ENCODE peak calls at places on chromosome 18, in six cellular contexts. H is tibial artery; L is AG09319; K is upper lobe of right lung; F is activated CD8-positive, alpha-beta T cell treated with anti-CD3 and anti-CD28 coated beads for 36 hours; D is lung microvascular endothelial cell. V is an unnamed sample.

GRCh38 chr18:39772155-39772919 is 2182.7 kb upstream of the PIK3C3 start:
- DNase-seq in H (no peak), L (no peak), K (no peak), F (no peak), D (no peak), V (no peak)

GRCh38 chr18:47260138-47260923 is 8.9 kb upstream of the SKOR2 start:
- DNase-seq in H (no peak), L (no peak), K (peak; percentile 87), F (peak; percentile 55), D (peak; percentile 66), V (no peak)

GRCh38 chr18:6923220-6923619 is 193.7 kb downstream of the ARHGAP28 start:
- DNase-seq in H (no peak), L (no peak), K (no peak), F (no peak), D (no peak), V (no peak)

GRCh38 chr18:70907673-70908072 is 618.8 kb downstream of the SOCS6 start:
- DNase-seq in H (no peak), L (no peak), K (no peak), F (no peak), D (no peak), V (no peak)

GRCh38 chr18:58091099-58091611 is 47.1 kb downstream of the NEDD4L start:
- DNase-seq in H (no peak), L (no peak), K (no peak), F (no peak), D (no peak), V (no peak)

GRCh38 chr18:23226930-23227728 is 91.8 kb downstream of the CABLES1 start:
- DNase-seq in H (peak; percentile 85), L (no peak), K (no peak), F (no peak), D (peak; percentile 94), V (no peak)

GRCh38 chr18:51385270-51385669 is 187.8 kb upstream of the MEX3C start:
- DNase-seq in H (no peak), L (no peak), K (no peak), F (no peak), D (no peak), V (no peak)

GRCh38 chr18:21489119-21489750 is 111.3 kb downstream of the ESCO1 start:
- DNase-seq in H (no peak), L (no peak), K (no peak), F (peak; percentile 46), D (peak; percentile 72), V (peak; percentile 13)

GRCh38 chr18:49335677-49336076 is 124.8 kb downstream of the DYM start:
- DNase-seq in H (no peak), L (no peak), K (no peak), F (peak; percentile 23), D (no peak), V (no peak)

GRCh38 chr18:56458770-56459450 is 179.5 kb downstream of the TXNL1 start:
- DNase-seq in H (no peak), L (no peak), K (no peak), F (no peak), D (peak; percentile 42), V (no peak)

GRCh38 chr18:73563345-73563744 is 584.3 kb downstream of the FBXO15 start:
- DNase-seq in H (no peak), L (peak; percentile 50), K (no peak), F (no peak), D (peak; percentile 40), V (peak; percentile 17)

GRCh38 chr18:57687970-57688369 is 66.3 kb upstream of the NARS1 start:
- DNase-seq in H (no peak), L (no peak), K (no peak), F (no peak), D (no peak), V (no peak)

GRCh38 chr18:76264851-76265250 is 230.2 kb downstream of the ZNF516 start:
- DNase-seq in H (no peak), L (no peak), K (no peak), F (no peak), D (no peak), V (no peak)

GRCh38 chr18:48959921-48960920 is 9.5 kb upstream of the SMAD7 start:
- DNase-seq in H (no peak), L (no peak), K (no peak), F (no peak), D (peak; percentile 64), V (no peak)

GRCh38 chr18:68428666-68429065 is 286.2 kb downstream of the TMX3 start:
- DNase-seq in H (no peak), L (no peak), K (no peak), F (no peak), D (no peak), V (no peak)

GRCh38 chr18:7924616-7925015 is 357.5 kb downstream of the PTPRM start:
- DNase-seq in H (no peak), L (no peak), K (no peak), F (no peak), D (no peak), V (no peak)

GRCh38 chr18:12904012-12904516 is 20.0 kb upstream of the PTPN2 start:
- DNase-seq in H (no peak), L (no peak), K (no peak), F (peak; percentile 77), D (peak; percentile 14), V (no peak)

GRCh38 chr18:77039196-77040140 is 93.1 kb downstream of the MBP start:
- DNase-seq in H (no peak), L (no peak), K (no peak), F (no peak), D (peak; percentile 76), V (no peak)

GRCh38 chr18:67600181-67600631 is 83.7 kb upstream of the DSEL start:
- DNase-seq in H (no peak), L (no peak), K (no peak), F (no peak), D (peak; percentile 46), V (no peak)

GRCh38 chr18:24534271-24534670 is 73.8 kb downstream of the HRH4 start:
- DNase-seq in H (no peak), L (no peak), K (no peak), F (no peak), D (no peak), V (no peak)

GRCh38 chr18:63439334-63439733 is 17.1 kb upstream of the VPS4B start:
- DNase-seq in H (no peak), L (peak; percentile 37), K (no peak), F (peak; percentile 58), D (peak; percentile 73), V (peak; percentile 37)

GRCh38 chr18:31983020-31983419 is 35.6 kb upstream of the RNF125 start:
- DNase-seq in H (no peak), L (no peak), K (no peak), F (no peak), D (no peak), V (no peak)

GRCh38 chr18:43596106-43596712 is 318.9 kb upstream of the SYT4 start:
- DNase-seq in H (no peak), L (no peak), K (no peak), F (no peak), D (peak; percentile 26), V (no peak)

GRCh38 chr18:54776282-54776977 is 51.8 kb upstream of the RAB27B start:
- DNase-seq in H (no peak), L (peak; percentile 93), K (no peak), F (peak; percentile 41), D (peak; percentile 96), V (peak; percentile 88)

V was measured in smooth muscle cell of the brain vasculature.